ENCODE peak calls at places on chromosomes 12 and 14, in four cellular contexts. S is AG04449, P is kidney, K is AG10803. M is an unnamed sample.

GRCh38 chr14:39267592-39268112 is 33.9 kb downstream of the MIA2 start:
- DNase-seq in S (no peak), P (no peak), K (peak), M (no peak)

GRCh38 chr12:18139989-18140596 is 50.1 kb upstream of the RERGL start:
- DNase-seq in S (no peak), P (no peak), K (peak), M (peak)

GRCh38 chr12:51198568-51199400 is 19.1 kb downstream of the POU6F1 start:
- DNase-seq in S (no peak), P (no peak), K (no peak), M (no peak)

GRCh38 chr12:108548954-108549521 is 11.9 kb downstream of the SART3 start:
- DNase-seq in S (no peak), P (no peak), K (no peak), M (no peak)

GRCh38 chr12:20063116-20063515 is 305.2 kb upstream of the PDE3A start:
- DNase-seq in S (no peak), P (no peak), K (peak), M (no peak)

GRCh38 chr14:25833341-25834121 is 764.3 kb downstream of the NOVA1 start:
- DNase-seq in S (no peak), P (peak), K (no peak), M (no peak)

GRCh38 chr12:3882896-3883564 is 9.8 kb upstream of the PARP11 start:
- DNase-seq in S (no peak), P (no peak), K (no peak), M (no peak)

GRCh38 chr14:60332869-60333268 is 83.8 kb downstream of the PPM1A start:
- DNase-seq in S (no peak), P (no peak), K (no peak), M (no peak)

GRCh38 chr14:94423465-94424056 is 29.0 kb downstream of the SERPINA11 start:
- DNase-seq in S (no peak), P (peak), K (peak), M (no peak)

GRCh38 chr14:38079268-38079667 is 128.4 kb upstream of the SSTR1 start:
- DNase-seq in S (peak), P (no peak), K (peak), M (no peak)

GRCh38 chr12:54147186-54147585 is 41.6 kb downstream of the SMUG1 start:
- DNase-seq in S (no peak), P (peak), K (peak), M (no peak)

GRCh38 chr12:52251367-52252055 is 18.5 kb downstream of the KRT7 start:
- DNase-seq in S (no peak), P (no peak), K (no peak), M (no peak)

GRCh38 chr14:105088812-105089745 is 23.8 kb upstream of the GPR132 start:
- DNase-seq in S (no peak), P (peak), K (no peak), M (no peak)

GRCh38 chr12:45762185-45763110 is 32.9 kb downstream of the ARID2 start:
- DNase-seq in S (peak), P (no peak), K (peak), M (peak)

GRCh38 chr14:99566390-99567354 is 37.3 kb downstream of the CCDC85C start:
- DNase-seq in S (no peak), P (no peak), K (no peak), M (no peak)

GRCh38 chr14:34219661-34220060 is 242.4 kb downstream of the SPTSSA start:
- DNase-seq in S (no peak), P (no peak), K (no peak), M (no peak)

DNA sequence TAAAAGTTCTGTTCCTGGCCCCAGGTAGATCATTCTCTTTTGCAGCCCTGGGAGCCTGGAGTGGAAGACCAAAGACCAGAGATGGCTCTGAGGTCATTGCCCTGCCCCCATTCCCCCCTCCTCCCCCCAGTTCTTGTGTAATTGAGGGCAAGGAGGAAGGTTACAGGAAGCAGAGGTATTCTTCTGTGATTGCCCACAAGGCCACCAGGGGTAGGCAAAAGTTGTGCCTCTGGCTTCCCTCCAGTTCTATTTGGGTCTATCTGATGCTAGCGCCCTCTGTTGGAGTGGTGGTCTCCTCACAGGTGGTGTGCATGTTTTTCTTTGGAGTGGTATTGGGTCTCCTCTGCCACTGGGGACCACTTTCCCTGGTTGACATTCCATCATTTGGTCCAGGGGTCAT is 41.2 kb upstream of the CRY1 start:
- DNase-seq in S (no peak), P (no peak), K (no peak), M (no peak)
- TF ChIP-seq CTCF in S (peak), P (no peak), K (peak), M (no peak)

GRCh38 chr14:52729925-52730707 is at the start of gene STYX:
- DNase-seq in S (peak), P (peak), K (peak), M (peak)
- TF ChIP-seq CTCF in S (peak), P (peak), K (no peak), M (no peak)

GRCh38 chr12:111034911-111035577 is 114.7 kb upstream of the MYL2 start:
- DNase-seq in S (no peak), P (peak), K (no peak), M (no peak)

GRCh38 chr12:111035578-111036301 is 115.4 kb upstream of the MYL2 start:
- DNase-seq in S (no peak), P (peak), K (no peak), M (no peak)

GRCh38 chr12:111031956-111032919 is 111.9 kb upstream of the MYL2 start:
- DNase-seq in S (no peak), P (no peak), K (no peak), M (no peak)

GRCh38 chr12:111034148-111034910 is 114.0 kb upstream of the MYL2 start:
- DNase-seq in S (no peak), P (no peak), K (no peak), M (no peak)

GRCh38 chr12:111033281-111034147 is 113.1 kb upstream of the MYL2 start:
- DNase-seq in S (no peak), P (no peak), K (no peak), M (no peak)
- TF ChIP-seq CTCF in S (no peak), P (no peak), K (no peak), M (no peak)

GRCh38 chr12:96230646-96231045 is 36.5 kb downstream of the ELK3 start:
- DNase-seq in S (no peak), P (no peak), K (no peak), M (no peak)
- TF ChIP-seq CTCF in S (no peak), P (no peak), K (no peak), M (no peak)

GRCh38 chr12:13173012-13173441 is 23.5 kb upstream of the EMP1 start:
- DNase-seq in S (no peak), P (no peak), K (peak), M (peak)

GRCh38 chr12:13173537-13173936 is 23.0 kb upstream of the EMP1 start:
- DNase-seq in S (peak), P (peak), K (peak), M (peak)

GRCh38 chr12:13169255-13169654 is 27.3 kb upstream of the EMP1 start:
- DNase-seq in S (no peak), P (no peak), K (no peak), M (no peak)

GRCh38 chr12:13170892-13171490 is 25.5 kb upstream of the EMP1 start:
- DNase-seq in S (no peak), P (no peak), K (peak), M (no peak)

GRCh38 chr12:13171921-13172859 is 24.3 kb upstream of the EMP1 start:
- DNase-seq in S (no peak), P (peak), K (peak), M (no peak)
- TF ChIP-seq CTCF in S (no peak), P (no peak), K (no peak), M (no peak)

GRCh38 chr14:64040044-64040443 is 187.2 kb downstream of the SYNE2 start:
- DNase-seq in S (no peak), P (no peak), K (peak), M (no peak)
- TF ChIP-seq CTCF in S (peak), P (no peak), K (peak), M (peak)

GRCh38 chr12:58815235-58815634 is 105.1 kb downstream of the LRIG3 start:
- DNase-seq in S (no peak), P (no peak), K (no peak), M (no peak)

GRCh38 chr12:58814036-58814435 is 106.3 kb downstream of the LRIG3 start:
- DNase-seq in S (no peak), P (no peak), K (peak), M (no peak)

GRCh38 chr12:58818546-58818945 is 101.8 kb downstream of the LRIG3 start:
- DNase-seq in S (no peak), P (no peak), K (no peak), M (no peak)

GRCh38 chr12:58819345-58819744 is 101.0 kb downstream of the LRIG3 start:
- DNase-seq in S (no peak), P (no peak), K (no peak), M (no peak)

DNA sequence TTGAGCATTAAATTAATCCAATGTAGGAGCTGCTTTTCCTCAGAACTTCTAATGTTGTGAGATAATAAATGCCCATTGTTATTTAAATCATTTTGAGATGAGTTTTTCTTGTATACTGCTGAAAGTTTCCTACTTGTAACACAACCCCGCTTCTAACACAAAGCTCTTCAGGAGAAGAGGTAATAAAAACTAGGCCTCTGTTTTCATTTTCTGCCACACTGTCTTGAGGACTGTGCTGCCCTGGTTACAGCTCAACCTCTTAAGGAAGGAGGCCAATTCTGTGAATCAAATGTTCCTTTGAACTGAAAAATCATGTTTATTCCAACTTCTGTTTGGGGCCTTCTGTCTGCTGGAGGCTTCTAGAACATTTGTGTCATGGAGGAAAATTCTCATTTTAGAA is 100.4 kb downstream of the LRIG3 start:
- DNase-seq in S (no peak), P (no peak), K (no peak), M (no peak)
- TF ChIP-seq CTCF in S (no peak), P (no peak), K (no peak), M (no peak)

GRCh38 chr12:132163911-132164288 is 19.6 kb downstream of the NOC4L start:
- DNase-seq in S (no peak), P (peak), K (no peak), M (no peak)
- TF ChIP-seq CTCF in S (no peak), P (no peak), K (peak), M (peak)

DNA sequence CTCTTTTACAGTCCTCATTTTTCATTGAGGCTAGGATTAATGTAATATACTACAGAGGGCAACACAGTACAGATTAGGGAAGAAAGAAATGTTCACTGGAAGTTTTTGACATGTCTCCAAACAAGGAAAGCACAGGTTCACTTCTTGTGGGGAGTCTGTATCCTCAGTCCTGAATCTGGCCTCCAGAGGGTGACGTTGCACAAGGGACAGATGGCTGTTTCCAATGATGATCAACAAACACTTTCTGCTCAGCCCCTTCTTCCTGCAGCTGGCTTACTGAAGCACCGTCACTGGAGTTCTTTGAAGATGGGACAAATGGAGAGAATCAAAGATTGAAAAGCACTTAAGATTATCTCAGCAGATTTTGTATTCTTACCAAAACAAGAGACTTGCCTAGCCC is 123.3 kb upstream of the OR4E1 start:
- DNase-seq in S (no peak), P (no peak), K (no peak), M (no peak)
- TF ChIP-seq CTCF in S (no peak), P (no peak), K (no peak), M (no peak)

M was measured in AG09319.